ENCODE peak calls at places on chromosomes 12 and 14, in seven cellular contexts. K, O, A, L, Z, I and P are unnamed samples.

GRCh38 chr12:25253371-25254068 is 2.8 kb upstream of the KRAS start:
- DNase-seq in K (no peak), O (no peak), A (no peak), L (no peak), Z (no peak), I (no peak), P (no peak)

GRCh38 chr12:55847603-55848329 is 5.0 kb upstream of the MMP19 start:
- DNase-seq in K (no peak), O (peak), A (no peak), L (no peak), Z (peak), I (no peak), P (no peak)

GRCh38 chr14:23153891-23154796 is 29.3 kb downstream of the SLC7A8 start:
- DNase-seq in K (no peak), O (peak), A (no peak), L (no peak), Z (no peak), I (peak), P (peak)

GRCh38 chr14:30450620-30451019 is 108.3 kb upstream of the G2E3 start:
- DNase-seq in K (no peak), O (no peak), A (peak), L (peak), Z (no peak), I (no peak), P (no peak)

GRCh38 chr14:29528889-29529288 is 398.8 kb downstream of the PRKD1 start:
- DNase-seq in K (peak), O (no peak), A (peak), L (no peak), Z (no peak), I (no peak), P (no peak)

GRCh38 chr12:45464699-45465098 is 248.8 kb downstream of the ANO6 start:
- DNase-seq in K (no peak), O (no peak), A (no peak), L (peak), Z (no peak), I (peak), P (no peak)

GRCh38 chr12:52832960-52833905 is 878 bp downstream of the KRT79 start:
- DNase-seq in K (no peak), O (no peak), A (no peak), L (no peak), Z (no peak), I (no peak), P (no peak)

GRCh38 chr14:25032092-25032784 is 17.7 kb downstream of the STXBP6 start:
- DNase-seq in K (no peak), O (no peak), A (no peak), L (no peak), Z (no peak), I (peak), P (no peak)

GRCh38 chr12:93060666-93061413 is 131.7 kb upstream of the EEA1 start:
- DNase-seq in K (no peak), O (no peak), A (no peak), L (no peak), Z (no peak), I (peak), P (no peak)

GRCh38 chr12:111222027-111222414 is 146.9 kb downstream of the PHETA1 start:
- DNase-seq in K (no peak), O (no peak), A (no peak), L (no peak), Z (no peak), I (no peak), P (no peak)